ENCODE peak calls at places on chromosomes 12 and 14, in eight cellular contexts. O, U, Y, I, S, K, L and G are unnamed samples.

GRCh38 chr12:53696285-53696654 is 20.4 kb upstream of the ATP5MC2 start:
- DNase-seq in O (no peak), U (peak; percentile 51), Y (peak; percentile 77), I (peak; percentile 85), S (no peak), K (peak; percentile 84), L (peak; percentile 84), G (peak; percentile 56)

GRCh38 chr14:54381821-54382220 is 15.0 kb upstream of the CDKN3 start:
- DNase-seq in O (no peak), U (no peak), Y (no peak), I (no peak), S (no peak), K (no peak), L (no peak), G (no peak)

GRCh38 chr14:71228711-71229110 is 321.5 kb downstream of the PCNX1 start:
- DNase-seq in O (no peak), U (no peak), Y (no peak), I (no peak), S (no peak), K (no peak), L (no peak), G (no peak)

GRCh38 chr12:104137175-104137901 is 672 bp downstream of the NFYB start:
- DNase-seq in O (peak; percentile 36), U (no peak), Y (peak; percentile 40), I (peak; percentile 77), S (peak; percentile 32), K (peak; percentile 70), L (peak; percentile 65), G (peak; percentile 24)

GRCh38 chr12:4562034-4562657 is at the start of gene DYRK4:
- DNase-seq in O (no peak), U (peak; percentile 35), Y (peak; percentile 30), I (peak; percentile 69), S (no peak), K (peak; percentile 80), L (peak; percentile 89), G (no peak)

GRCh38 chr12:68028647-68029046 is 39.4 kb downstream of the IFNG-AS1 start:
- DNase-seq in O (no peak), U (no peak), Y (no peak), I (no peak), S (no peak), K (no peak), L (no peak), G (no peak)

GRCh38 chr12:52004042-52004648 is 2.6 kb upstream of the TAMALIN start:
- DNase-seq in O (no peak), U (no peak), Y (no peak), I (peak; percentile 58), S (no peak), K (peak; percentile 67), L (peak; percentile 85), G (no peak)

GRCh38 chr12:63899396-63899795 is 54.9 kb downstream of the SRGAP1 start:
- DNase-seq in O (no peak), U (no peak), Y (no peak), I (no peak), S (no peak), K (no peak), L (no peak), G (no peak)

GRCh38 chr12:65074932-65075331 is 46.2 kb downstream of the WIF1 start:
- DNase-seq in O (no peak), U (no peak), Y (no peak), I (no peak), S (no peak), K (no peak), L (no peak), G (no peak)

GRCh38 chr12:111215891-111216290 is 153.0 kb downstream of the PHETA1 start:
- DNase-seq in O (no peak), U (no peak), Y (no peak), I (no peak), S (no peak), K (no peak), L (no peak), G (no peak)

GRCh38 chr14:78611031-78611430 is 440.9 kb downstream of the NRXN3 start:
- DNase-seq in O (no peak), U (no peak), Y (no peak), I (no peak), S (no peak), K (no peak), L (no peak), G (no peak)

GRCh38 chr12:131044760-131045381 is 91.2 kb downstream of the ADGRD1 start:
- DNase-seq in O (no peak), U (no peak), Y (no peak), I (no peak), S (no peak), K (peak; percentile 64), L (no peak), G (no peak)

GRCh38 chr12:68200854-68201253 is 24.8 kb downstream of the IL26 start:
- DNase-seq in O (no peak), U (no peak), Y (no peak), I (peak; percentile 63), S (no peak), K (no peak), L (no peak), G (no peak)

GRCh38 chr12:118537481-118537917 is 161.1 kb downstream of the SUDS3 start:
- DNase-seq in O (no peak), U (no peak), Y (no peak), I (no peak), S (no peak), K (no peak), L (no peak), G (no peak)

GRCh38 chr12:46839964-46840363 is 14.2 kb upstream of the SLC38A4 start:
- DNase-seq in O (no peak), U (no peak), Y (no peak), I (peak; percentile 21), S (no peak), K (no peak), L (peak; percentile 16), G (no peak)

GRCh38 chr12:6507102-6507998 is 13.4 kb downstream of the NCAPD2 start:
- DNase-seq in O (no peak), U (no peak), Y (no peak), I (no peak), S (no peak), K (no peak), L (no peak), G (no peak)

GRCh38 chr12:53380797-53381738 is 1.1 kb downstream of the SP1 start:
- DNase-seq in O (no peak), U (no peak), Y (no peak), I (peak; percentile 52), S (no peak), K (no peak), L (peak; percentile 35), G (no peak)

GRCh38 chr14:74299061-74299545 is 3.6 kb downstream of the ABCD4 start:
- DNase-seq in O (no peak), U (no peak), Y (no peak), I (peak; percentile 53), S (no peak), K (no peak), L (peak; percentile 78), G (no peak)

GRCh38 chr12:120588948-120589930 is 8.0 kb upstream of the POP5 start:
- DNase-seq in O (no peak), U (no peak), Y (no peak), I (no peak), S (no peak), K (no peak), L (no peak), G (no peak)

GRCh38 chr14:100234511-100234910 is 4.4 kb upstream of the YY1 start:
- DNase-seq in O (no peak), U (no peak), Y (no peak), I (no peak), S (no peak), K (no peak), L (no peak), G (no peak)

GRCh38 chr12:114361545-114361944 is 44.4 kb downstream of the TBX5 start:
- DNase-seq in O (no peak), U (no peak), Y (no peak), I (no peak), S (no peak), K (no peak), L (no peak), G (no peak)

GRCh38 chr14:31788340-31788739 is 227.1 kb downstream of the NUBPL start:
- DNase-seq in O (no peak), U (no peak), Y (no peak), I (no peak), S (no peak), K (no peak), L (no peak), G (no peak)

GRCh38 chr12:123041811-123042655 is 61.6 kb downstream of the ARL6IP4 start:
- DNase-seq in O (no peak), U (no peak), Y (no peak), I (no peak), S (no peak), K (no peak), L (no peak), G (no peak)